ENCODE peak calls at places on chromosomes 12 and 14, in four cellular contexts. One of them, this sample, is unnamed. For H3K4me1 and H3K9me3, the result is how much of the 10 kb centered on the place peaks cover.

GRCh38 chr14:68884031-68885030 is 91.5 kb upstream of the ZFP36L1 start:
- ATAC-seq in right lobe of liver: peak
- ATAC-seq in body of pancreas: no peak
- ATAC-seq in heart left ventricle: peak
- ATAC-seq in this sample: peak

GRCh38 chr12:47082963-47083621 is 3.3 kb upstream of the AMIGO2 start:
- ATAC-seq in body of pancreas: no peak
- ATAC-seq in right lobe of liver: no peak
- ATAC-seq in heart left ventricle: no peak
- ATAC-seq in this sample: peak

GRCh38 chr12:31973818-31974217 is 14.6 kb downstream of the RESF1 start:
- ATAC-seq in right lobe of liver: no peak
- ATAC-seq in body of pancreas: peak
- ATAC-seq in heart left ventricle: no peak
- ATAC-seq in this sample: no peak

GRCh38 chr12:80627773-80628172 is 79.7 kb upstream of the MYF6 start:
- ATAC-seq in body of pancreas: peak
- ATAC-seq in right lobe of liver: no peak
- ATAC-seq in heart left ventricle: peak
- ATAC-seq in this sample: peak

GRCh38 chr14:66120402-66120801 is 365.8 kb upstream of the CCDC196 start:
- ATAC-seq in right lobe of liver: no peak
- ATAC-seq in body of pancreas: no peak
- ATAC-seq in heart left ventricle: no peak
- ATAC-seq in this sample: no peak

GRCh38 chr14:24430682-24431568 is 1.2 kb downstream of the KHNYN start:
- ATAC-seq in right lobe of liver: no peak
- ATAC-seq in heart left ventricle: peak
- ATAC-seq in body of pancreas: no peak
- ATAC-seq in this sample: no peak

GRCh38 chr12:9244894-9245293 is 36.7 kb upstream of the PZP start:
- ATAC-seq in right lobe of liver: peak
- ATAC-seq in heart left ventricle: no peak
- ATAC-seq in body of pancreas: peak
- ATAC-seq in this sample: no peak

GRCh38 chr12:4228122-4228580 is 45.4 kb upstream of the CCND2 start:
- ATAC-seq in body of pancreas: no peak
- ATAC-seq in heart left ventricle: no peak
- ATAC-seq in right lobe of liver: no peak
- ATAC-seq in this sample: no peak

GRCh38 chr12:92502417-92503028 is 200.3 kb upstream of the PLEKHG7 start:
- ATAC-seq in heart left ventricle: no peak
- ATAC-seq in body of pancreas: peak
- ATAC-seq in right lobe of liver: peak
- ATAC-seq in this sample: no peak

GRCh38 chr14:64193821-64194220 is 100.3 kb downstream of the ESR2 start:
- ATAC-seq in heart left ventricle: peak
- ATAC-seq in body of pancreas: peak
- ATAC-seq in right lobe of liver: no peak
- ATAC-seq in this sample: no peak

GRCh38 chr12:42976122-42976521 is 386.6 kb upstream of the PRICKLE1 start:
- ATAC-seq in body of pancreas: no peak
- ATAC-seq in heart left ventricle: peak
- ATAC-seq in right lobe of liver: peak
- ATAC-seq in this sample: no peak

DNA sequence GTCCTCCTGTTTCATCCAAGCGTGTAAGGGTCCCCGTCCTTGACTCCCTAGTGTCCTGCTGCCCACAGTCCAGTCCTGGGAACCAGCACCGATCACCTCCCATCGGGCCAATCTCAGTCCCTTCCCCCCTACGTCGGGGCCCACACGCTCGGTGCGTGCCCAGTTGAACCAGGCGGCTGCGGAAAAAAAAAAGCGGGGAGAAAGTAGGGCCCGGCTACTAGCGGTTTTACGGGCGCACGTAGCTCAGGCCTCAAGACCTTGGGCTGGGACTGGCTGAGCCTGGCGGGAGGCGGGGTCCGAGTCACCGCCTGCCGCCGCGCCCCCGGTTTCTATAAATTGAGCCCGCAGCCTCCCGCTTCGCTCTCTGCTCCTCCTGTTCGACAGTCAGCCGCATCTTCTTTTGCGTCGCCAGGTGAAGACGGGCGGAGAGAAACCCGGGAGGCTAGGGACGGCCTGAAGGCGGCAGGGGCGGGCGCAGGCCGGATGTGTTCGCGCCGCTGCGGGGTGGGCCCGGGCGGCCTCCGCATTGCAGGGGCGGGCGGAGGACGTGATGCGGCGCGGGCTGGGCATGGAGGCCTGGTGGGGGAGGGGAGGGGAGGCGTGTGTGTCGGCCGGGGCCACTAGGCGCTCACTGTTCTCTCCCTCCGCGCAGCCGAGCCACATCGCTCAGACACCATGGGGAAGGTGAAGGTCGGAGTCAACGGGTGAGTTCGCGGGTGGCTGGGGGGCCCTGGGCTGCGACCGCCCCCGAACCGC is at the start of gene GAPDH:
- ATAC-seq in heart left ventricle: peak
- ATAC-seq in right lobe of liver: peak
- ATAC-seq in body of pancreas: peak
- ATAC-seq in this sample: peak
- TF ChIP-seq POLR2A in heart left ventricle: no peak
- TF ChIP-seq POLR2A in right lobe of liver: peak
- TF ChIP-seq POLR2A in body of pancreas: peak
- TF ChIP-seq POLR2A in this sample: peak

DNA sequence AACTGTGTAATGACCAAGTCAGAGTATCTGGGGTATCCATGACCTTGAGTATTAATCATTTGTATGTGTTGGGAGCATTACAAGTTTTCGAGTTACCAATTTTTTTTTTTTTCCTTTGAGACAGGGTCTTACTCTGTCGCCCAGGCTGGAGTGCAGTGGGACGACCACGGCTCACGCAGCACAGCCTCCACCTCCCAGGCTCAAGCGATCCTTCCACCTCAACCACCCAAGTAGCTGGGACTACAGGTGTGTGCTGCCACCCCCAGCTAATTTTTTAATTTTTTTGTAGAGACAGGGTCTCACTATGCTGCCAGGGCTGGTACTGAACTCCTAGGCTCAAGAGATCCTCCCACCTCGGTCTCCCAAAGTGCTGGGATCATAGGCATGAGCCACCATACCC is 19.7 kb downstream of the SSH1 start:
- ATAC-seq in body of pancreas: no peak
- ATAC-seq in right lobe of liver: no peak
- ATAC-seq in heart left ventricle: no peak
- ATAC-seq in this sample: no peak
- H3K4me1 ChIP-seq in body of pancreas: under half
- H3K4me1 ChIP-seq in right lobe of liver: under half
- H3K4me1 ChIP-seq in heart left ventricle: under half
- H3K4me1 ChIP-seq in this sample: half or more

GRCh38 chr12:133235401-133236112 is at the start of gene ANHX:
- ATAC-seq in right lobe of liver: no peak
- ATAC-seq in body of pancreas: no peak
- ATAC-seq in heart left ventricle: no peak
- ATAC-seq in this sample: no peak
- H3K9me3 ChIP-seq in right lobe of liver: under half
- H3K9me3 ChIP-seq in body of pancreas: under half
- H3K9me3 ChIP-seq in heart left ventricle: under half
- H3K9me3 ChIP-seq in this sample: under half

GRCh38 chr12:123478762-123479161 is 20.8 kb downstream of the SNRNP35 start:
- ATAC-seq in right lobe of liver: no peak
- ATAC-seq in heart left ventricle: peak
- ATAC-seq in body of pancreas: peak
- ATAC-seq in this sample: peak
- TF ChIP-seq POLR2A in right lobe of liver: no peak
- TF ChIP-seq POLR2A in heart left ventricle: no peak
- TF ChIP-seq POLR2A in body of pancreas: no peak
- TF ChIP-seq POLR2A in this sample: no peak

GRCh38 chr14:55130194-55130550 is 1.1 kb downstream of the LGALS3 start:
- ATAC-seq in right lobe of liver: peak
- ATAC-seq in body of pancreas: peak
- ATAC-seq in heart left ventricle: peak
- ATAC-seq in this sample: no peak

GRCh38 chr14:55136241-55136640 is 7.2 kb downstream of the LGALS3 start:
- ATAC-seq in heart left ventricle: no peak
- ATAC-seq in right lobe of liver: no peak
- ATAC-seq in body of pancreas: no peak
- ATAC-seq in this sample: no peak

GRCh38 chr14:55131782-55132181 is 2.7 kb downstream of the LGALS3 start:
- ATAC-seq in right lobe of liver: no peak
- ATAC-seq in body of pancreas: no peak
- ATAC-seq in heart left ventricle: peak
- ATAC-seq in this sample: no peak

GRCh38 chr14:55136868-55137785 is 8.1 kb downstream of the LGALS3 start:
- ATAC-seq in heart left ventricle: peak
- ATAC-seq in body of pancreas: peak
- ATAC-seq in right lobe of liver: peak
- ATAC-seq in this sample: peak

DNA sequence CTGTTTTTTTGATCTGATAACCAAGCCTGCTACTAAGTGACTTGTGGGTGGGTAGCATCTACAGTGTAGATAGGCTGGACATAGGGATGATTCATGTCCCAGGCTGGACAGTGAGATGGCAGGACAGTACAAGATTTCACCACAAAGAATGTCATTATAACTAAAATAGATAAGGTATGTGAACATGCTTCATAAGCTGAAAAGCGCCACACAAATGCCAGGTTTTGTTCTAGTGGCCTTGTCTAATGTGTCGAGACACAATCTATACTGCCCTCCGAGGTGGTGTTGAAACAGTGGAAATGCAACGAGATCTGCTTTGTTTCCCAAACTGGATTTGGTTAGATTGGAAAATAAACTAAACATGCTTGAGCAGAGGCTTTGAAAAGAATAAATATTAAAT is 4.4 kb downstream of the LGALS3 start:
- ATAC-seq in body of pancreas: no peak
- ATAC-seq in right lobe of liver: no peak
- ATAC-seq in heart left ventricle: no peak
- ATAC-seq in this sample: no peak
- H3K4me1 ChIP-seq in body of pancreas: under half
- H3K4me1 ChIP-seq in right lobe of liver: under half
- H3K4me1 ChIP-seq in heart left ventricle: under half
- H3K4me1 ChIP-seq in this sample: half or more

This sample was measured in gastroesophageal sphincter.